ENCODE peak calls at places on chromosomes 5 and 9, in seven cellular contexts. One of them, this sample, is unnamed.

GRCh38 chr9:115946530-115946929 is 207.1 kb upstream of the PAPPA start:
- DNase-seq in trophoblast cell: no peak
- DNase-seq in H9: no peak
- DNase-seq in IMR-90: no peak
- DNase-seq in neuronal stem cell: no peak
- DNase-seq in H1: no peak
- DNase-seq in mesendoderm: no peak
- DNase-seq in this sample: peak

GRCh38 chr5:104179057-104179456 is 616.5 kb upstream of the NUDT12 start:
- DNase-seq in trophoblast cell: peak
- DNase-seq in H9: peak
- DNase-seq in H1: peak
- DNase-seq in mesendoderm: peak
- DNase-seq in neuronal stem cell: no peak
- DNase-seq in IMR-90: peak
- DNase-seq in this sample: peak

GRCh38 chr5:56259002-56259511 is 25.9 kb upstream of the ANKRD55 start:
- DNase-seq in H1: no peak
- DNase-seq in neuronal stem cell: no peak
- DNase-seq in mesendoderm: no peak
- DNase-seq in IMR-90: peak
- DNase-seq in H9: no peak
- DNase-seq in trophoblast cell: peak
- DNase-seq in this sample: peak

GRCh38 chr9:16213781-16214515 is 656.5 kb downstream of the BNC2 start:
- DNase-seq in trophoblast cell: no peak
- DNase-seq in IMR-90: peak
- DNase-seq in mesendoderm: no peak
- DNase-seq in H1: no peak
- DNase-seq in H9: no peak
- DNase-seq in neuronal stem cell: no peak
- DNase-seq in this sample: no peak

GRCh38 chr9:128703616-128704355 is 1.5 kb downstream of the PKN3 start:
- DNase-seq in H1: no peak
- DNase-seq in IMR-90: no peak
- DNase-seq in neuronal stem cell: no peak
- DNase-seq in mesendoderm: no peak
- DNase-seq in H9: peak
- DNase-seq in trophoblast cell: no peak
- DNase-seq in this sample: no peak

GRCh38 chr9:63859475-63860215 is 1425.4 kb downstream of the FOXD4L5 start:
- DNase-seq in IMR-90: no peak
- DNase-seq in mesendoderm: no peak
- DNase-seq in trophoblast cell: peak
- DNase-seq in H1: no peak
- DNase-seq in neuronal stem cell: no peak
- DNase-seq in H9: no peak
- DNase-seq in this sample: no peak

GRCh38 chr9:86598411-86599239 is 244.4 kb upstream of the TUT7 start:
- DNase-seq in mesendoderm: no peak
- DNase-seq in trophoblast cell: no peak
- DNase-seq in IMR-90: no peak
- DNase-seq in H1: no peak
- DNase-seq in neuronal stem cell: peak
- DNase-seq in H9: no peak
- DNase-seq in this sample: no peak

GRCh38 chr9:12934515-12935301 is 159.9 kb downstream of the LURAP1L start:
- DNase-seq in H1: no peak
- DNase-seq in mesendoderm: no peak
- DNase-seq in IMR-90: no peak
- DNase-seq in trophoblast cell: no peak
- DNase-seq in H9: no peak
- DNase-seq in neuronal stem cell: no peak
- DNase-seq in this sample: peak

GRCh38 chr9:78463750-78464149 is 166.8 kb downstream of the PSAT1 start:
- DNase-seq in H9: no peak
- DNase-seq in H1: no peak
- DNase-seq in trophoblast cell: no peak
- DNase-seq in mesendoderm: no peak
- DNase-seq in neuronal stem cell: no peak
- DNase-seq in IMR-90: no peak
- DNase-seq in this sample: no peak

GRCh38 chr5:179381691-179382090 is 36.4 kb upstream of the ADAMTS2 start:
- DNase-seq in H1: no peak
- DNase-seq in trophoblast cell: no peak
- DNase-seq in mesendoderm: no peak
- DNase-seq in neuronal stem cell: no peak
- DNase-seq in IMR-90: no peak
- DNase-seq in H9: peak
- DNase-seq in this sample: no peak

GRCh38 chr5:173663810-173664526 is 47.5 kb upstream of the BOD1 start:
- DNase-seq in IMR-90: no peak
- DNase-seq in H1: no peak
- DNase-seq in neuronal stem cell: no peak
- DNase-seq in mesendoderm: no peak
- DNase-seq in trophoblast cell: no peak
- DNase-seq in H9: no peak
- DNase-seq in this sample: peak

GRCh38 chr9:79185866-79186265 is 385.9 kb upstream of the TLE4 start:
- DNase-seq in H1: no peak
- DNase-seq in neuronal stem cell: no peak
- DNase-seq in H9: no peak
- DNase-seq in trophoblast cell: no peak
- DNase-seq in IMR-90: peak
- DNase-seq in mesendoderm: no peak
- DNase-seq in this sample: peak

GRCh38 chr5:27708579-27708978 is 670.2 kb upstream of the CDH9 start:
- DNase-seq in H9: no peak
- DNase-seq in trophoblast cell: no peak
- DNase-seq in neuronal stem cell: no peak
- DNase-seq in IMR-90: no peak
- DNase-seq in H1: no peak
- DNase-seq in mesendoderm: peak
- DNase-seq in this sample: no peak

GRCh38 chr5:126301056-126301455 is 122.2 kb upstream of the GRAMD2B start:
- DNase-seq in IMR-90: no peak
- DNase-seq in H1: no peak
- DNase-seq in neuronal stem cell: no peak
- DNase-seq in trophoblast cell: no peak
- DNase-seq in mesendoderm: no peak
- DNase-seq in H9: no peak
- DNase-seq in this sample: no peak

GRCh38 chr5:1217596-1218206 is 7.5 kb upstream of the SLC6A18 start:
- DNase-seq in neuronal stem cell: no peak
- DNase-seq in H9: peak
- DNase-seq in mesendoderm: peak
- DNase-seq in trophoblast cell: no peak
- DNase-seq in H1: no peak
- DNase-seq in IMR-90: no peak
- DNase-seq in this sample: no peak
- H4K8ac ChIP-seq in neuronal stem cell: no peak
- H4K8ac ChIP-seq in H9: no peak
- H4K8ac ChIP-seq in mesendoderm: no peak
- H4K8ac ChIP-seq in trophoblast cell: no peak
- H4K8ac ChIP-seq in H1: no peak
- H4K8ac ChIP-seq in IMR-90: no peak
- H4K8ac ChIP-seq in this sample: no peak

DNA sequence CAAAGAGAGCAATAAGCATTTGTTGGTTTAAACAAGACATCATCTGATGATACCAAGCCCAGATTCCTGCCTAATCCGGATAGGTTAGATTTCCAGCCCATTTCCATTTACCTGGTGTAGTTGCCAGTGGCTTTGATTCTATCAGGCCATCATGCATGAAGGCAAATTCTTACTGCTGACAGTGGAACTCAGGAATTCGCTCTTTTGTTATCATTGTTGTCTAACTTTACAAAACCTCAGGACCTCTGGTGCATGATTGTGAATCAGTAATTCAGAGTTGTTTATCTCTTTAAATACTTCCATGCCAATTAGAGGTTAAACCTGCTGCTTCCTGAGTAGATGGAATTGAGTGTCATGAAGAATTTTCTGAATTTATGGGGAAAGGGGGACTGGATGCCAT is 76.5 kb downstream of the C9orf152 start:
- DNase-seq in neuronal stem cell: peak
- DNase-seq in IMR-90: peak
- DNase-seq in H1: no peak
- DNase-seq in mesendoderm: peak
- DNase-seq in H9: no peak
- DNase-seq in trophoblast cell: peak
- DNase-seq in this sample: peak
- H2BK120ac ChIP-seq in neuronal stem cell: no peak
- H2BK120ac ChIP-seq in IMR-90: no peak
- H2BK120ac ChIP-seq in H1: no peak
- H2BK120ac ChIP-seq in mesendoderm: no peak
- H2BK120ac ChIP-seq in H9: no peak
- H2BK120ac ChIP-seq in trophoblast cell: no peak
- H2BK120ac ChIP-seq in this sample: no peak

GRCh38 chr9:69388596-69388995 is 63.6 kb downstream of the ENTREP1 start:
- DNase-seq in H1: no peak
- DNase-seq in H9: no peak
- DNase-seq in IMR-90: no peak
- DNase-seq in neuronal stem cell: no peak
- DNase-seq in mesendoderm: no peak
- DNase-seq in trophoblast cell: no peak
- DNase-seq in this sample: no peak

GRCh38 chr9:69385474-69386091 is 60.6 kb downstream of the ENTREP1 start:
- DNase-seq in H9: peak
- DNase-seq in neuronal stem cell: no peak
- DNase-seq in IMR-90: no peak
- DNase-seq in H1: peak
- DNase-seq in mesendoderm: peak
- DNase-seq in trophoblast cell: no peak
- DNase-seq in this sample: no peak

GRCh38 chr9:69391487-69391886 is 66.5 kb downstream of the ENTREP1 start:
- DNase-seq in trophoblast cell: no peak
- DNase-seq in neuronal stem cell: no peak
- DNase-seq in mesendoderm: no peak
- DNase-seq in H1: no peak
- DNase-seq in H9: no peak
- DNase-seq in IMR-90: no peak
- DNase-seq in this sample: no peak

GRCh38 chr9:69389437-69389995 is 64.5 kb downstream of the ENTREP1 start:
- DNase-seq in neuronal stem cell: no peak
- DNase-seq in trophoblast cell: peak
- DNase-seq in H1: no peak
- DNase-seq in H9: no peak
- DNase-seq in IMR-90: no peak
- DNase-seq in mesendoderm: no peak
- DNase-seq in this sample: no peak

GRCh38 chr9:69386651-69387050 is 61.6 kb downstream of the ENTREP1 start:
- DNase-seq in H1: no peak
- DNase-seq in neuronal stem cell: no peak
- DNase-seq in H9: no peak
- DNase-seq in mesendoderm: no peak
- DNase-seq in IMR-90: no peak
- DNase-seq in trophoblast cell: no peak
- DNase-seq in this sample: no peak
- H3K4ac ChIP-seq in H1: no peak
- H3K4ac ChIP-seq in neuronal stem cell: no peak
- H3K4ac ChIP-seq in H9: no peak
- H3K4ac ChIP-seq in mesendoderm: no peak
- H3K4ac ChIP-seq in IMR-90: no peak
- H3K4ac ChIP-seq in trophoblast cell: no peak
- H3K4ac ChIP-seq in this sample: no peak

DNA sequence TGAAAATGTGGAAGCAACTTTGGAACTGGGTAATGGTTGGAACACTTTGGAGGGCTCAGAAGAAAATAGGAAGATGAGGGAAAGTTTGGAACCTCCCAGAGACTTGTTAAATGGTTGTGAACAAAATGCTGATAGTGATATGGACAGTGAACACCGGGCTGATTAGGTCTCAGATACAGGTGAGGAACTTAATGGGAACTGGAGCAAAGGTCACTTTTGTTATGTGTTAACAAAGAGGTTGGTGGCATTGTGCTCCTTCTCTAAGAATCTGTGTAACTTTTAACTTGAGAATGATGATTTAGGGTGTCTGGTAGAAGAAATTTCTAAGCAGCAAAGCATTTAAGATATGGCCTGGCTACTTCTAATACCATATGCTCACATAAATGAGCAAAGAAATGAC is 36.4 kb upstream of the CXCL14 start:
- DNase-seq in neuronal stem cell: no peak
- DNase-seq in H9: no peak
- DNase-seq in trophoblast cell: peak
- DNase-seq in IMR-90: no peak
- DNase-seq in mesendoderm: no peak
- DNase-seq in H1: no peak
- DNase-seq in this sample: no peak
- H4K8ac ChIP-seq in neuronal stem cell: no peak
- H4K8ac ChIP-seq in H9: no peak
- H4K8ac ChIP-seq in trophoblast cell: no peak
- H4K8ac ChIP-seq in IMR-90: no peak
- H4K8ac ChIP-seq in mesendoderm: no peak
- H4K8ac ChIP-seq in H1: no peak
- H4K8ac ChIP-seq in this sample: no peak

DNA sequence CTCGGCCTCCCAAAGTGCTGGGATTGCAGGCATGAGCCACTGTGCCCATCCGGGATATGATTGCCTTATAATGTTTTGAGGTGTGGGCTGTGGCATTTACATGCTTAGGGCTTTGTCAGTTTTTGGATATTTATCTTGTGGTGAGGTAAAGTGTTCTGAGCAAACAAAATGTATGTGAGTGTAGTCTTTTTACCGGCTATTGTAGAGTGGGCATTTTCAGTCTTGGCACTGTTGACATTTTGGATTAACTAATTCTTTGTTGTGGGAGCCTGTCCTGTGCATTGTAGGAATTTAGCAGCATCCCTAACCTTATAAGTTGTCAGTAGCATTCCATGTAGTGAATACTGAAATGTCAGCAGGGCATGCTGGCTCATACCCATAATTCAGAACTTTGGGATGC is 21.6 kb downstream of the G3BP1 start:
- DNase-seq in IMR-90: no peak
- DNase-seq in H9: no peak
- DNase-seq in neuronal stem cell: no peak
- DNase-seq in trophoblast cell: no peak
- DNase-seq in H1: no peak
- DNase-seq in mesendoderm: no peak
- DNase-seq in this sample: no peak
- H2BK120ac ChIP-seq in IMR-90: no peak
- H2BK120ac ChIP-seq in H9: no peak
- H2BK120ac ChIP-seq in neuronal stem cell: no peak
- H2BK120ac ChIP-seq in trophoblast cell: no peak
- H2BK120ac ChIP-seq in H1: no peak
- H2BK120ac ChIP-seq in mesendoderm: no peak
- H2BK120ac ChIP-seq in this sample: no peak

This sample was measured in mesenchymal stem cell.